ENCODE peak calls at places on chromosome 2, in six cellular contexts. F is lung; T is central memory CD4-positive, alpha-beta T cell; R is stimulated activated CD8-positive, alpha-beta memory T cell treated with anti-CD3 and anti-CD28 coated beads, Interleukin-4, amount 100 ng/mL, for 24 hours; D is glutamatergic neuron; L is lung microvascular endothelial cell. V is an unnamed sample.

GRCh38 chr2:29425866-29426265 is 310.7 kb downstream of the CLIP4 start:
- DNase-seq in L (no peak), F (no peak), R (no peak), T (no peak), D (no peak), V (no peak)

GRCh38 chr2:238108423-238109201 is 8.5 kb downstream of the ESPNL start:
- DNase-seq in T (no peak), D (peak), F (no peak), R (no peak), L (no peak), V (no peak)

GRCh38 chr2:232522014-232522854 is 2.0 kb downstream of the PRSS56 start:
- DNase-seq in T (peak), F (peak), R (peak), D (peak), L (peak), V (peak)

GRCh38 chr2:147525724-147526489 is 318.9 kb upstream of the ACVR2A start:
- DNase-seq in R (no peak), F (no peak), D (no peak), T (no peak), L (no peak), V (no peak)

GRCh38 chr2:182706751-182707150 is 9.3 kb upstream of the DNAJC10 start:
- DNase-seq in F (no peak), D (no peak), T (no peak), R (no peak), L (no peak), V (no peak)

GRCh38 chr2:133525090-133525489 is 43.2 kb downstream of the NCKAP5 start:
- DNase-seq in D (no peak), L (no peak), R (no peak), T (no peak), F (no peak), V (no peak)

GRCh38 chr2:171160630-171161424 is at the start of gene TLK1:
- DNase-seq in T (peak), F (peak), D (peak), R (peak), L (peak), V (peak)

GRCh38 chr2:171136024-171136423 is 24.7 kb downstream of the TLK1 start:
- DNase-seq in L (no peak), T (no peak), R (no peak), D (no peak), F (no peak), V (no peak)

GRCh38 chr2:36727586-36727985 is 31.1 kb downstream of the VIT start:
- DNase-seq in T (no peak), L (no peak), R (no peak), F (no peak), D (no peak), V (no peak)

GRCh38 chr2:193549661-193550060 is 1354.9 kb upstream of the TMEFF2 start:
- DNase-seq in F (no peak), R (no peak), L (no peak), T (no peak), D (no peak), V (no peak)

GRCh38 chr2:45180784-45181183 is 171.5 kb upstream of the SIX2 start:
- DNase-seq in F (no peak), L (no peak), T (no peak), D (no peak), R (no peak), V (no peak)

GRCh38 chr2:20619624-20620024 is 31.3 kb downstream of the HS1BP3 start:
- DNase-seq in D (peak), T (no peak), R (no peak), L (no peak), F (no peak), V (no peak)

GRCh38 chr2:15693382-15693781 is 101.7 kb downstream of the DDX1 start:
- DNase-seq in F (no peak), T (no peak), L (no peak), R (no peak), D (no peak), V (no peak)

GRCh38 chr2:122634261-122634660 is 878.8 kb downstream of the TSN start:
- DNase-seq in F (no peak), L (no peak), R (no peak), D (no peak), T (no peak), V (no peak)

GRCh38 chr2:71156531-71156930 is 26.1 kb downstream of the MPHOSPH10 start:
- DNase-seq in L (no peak), T (no peak), F (no peak), D (peak), R (no peak), V (no peak)

GRCh38 chr2:216553093-216553478 is 54.4 kb downstream of the RPL37A start:
- DNase-seq in T (no peak), L (no peak), D (no peak), R (no peak), F (no peak), V (no peak)

GRCh38 chr2:156536534-156536933 is 100.4 kb downstream of the GPD2 start:
- DNase-seq in L (no peak), F (no peak), R (no peak), T (no peak), D (no peak), V (no peak)

GRCh38 chr2:5020451-5020850 is 671.7 kb upstream of the SOX11 start:
- DNase-seq in T (no peak), D (peak), R (no peak), L (no peak), F (no peak), V (no peak)

GRCh38 chr2:108946442-108946841 is 42.6 kb downstream of the EDAR start:
- DNase-seq in L (no peak), D (no peak), R (no peak), F (no peak), T (no peak), V (no peak)

GRCh38 chr2:69298261-69298660 is 88.8 kb downstream of the GFPT1 start:
- DNase-seq in R (no peak), F (no peak), T (no peak), L (peak), D (no peak), V (no peak)

GRCh38 chr2:191927991-191928390 is 81.1 kb upstream of the CAVIN2 start:
- DNase-seq in R (no peak), F (peak), T (no peak), L (peak), D (no peak), V (no peak)

GRCh38 chr2:120343433-120344105 is 2.4 kb upstream of the INHBB start:
- DNase-seq in F (peak), R (peak), D (peak), L (peak), T (peak), V (peak)

GRCh38 chr2:181457741-181458425 is 697 bp downstream of the ITGA4 start:
- DNase-seq in T (peak), L (peak), R (peak), F (no peak), D (peak), V (no peak)

GRCh38 chr2:34851804-34852203 is 1252.7 kb upstream of the FAM98A start:
- DNase-seq in D (no peak), R (no peak), F (no peak), T (no peak), L (no peak), V (no peak)